ENCODE peak calls at places on chromosomes 16 and 17, in eight cellular contexts. E is neuronal stem cell, A is foreskin keratinocyte, P is MM.1S, L is HCT116, R is lung, X is fibroblast of lung, C is left ventricle myocardium inferior. K is an unnamed sample. For H3K4me1 and H3K27me3, the result is how much of the 10 kb centered on the place peaks cover.

GRCh38 chr17:4485676-4486646 is 12.7 kb upstream of the SPNS2 start:
- DNase-seq in C (no peak), A (no peak), X (no peak), E (no peak), R (no peak), L (no peak), P (no peak), K (peak)

GRCh38 chr16:63292036-63292435 is 1255.8 kb upstream of the CDH8 start:
- DNase-seq in A (no peak), X (no peak), R (no peak), E (no peak), L (no peak), P (no peak), C (no peak), K (no peak)

GRCh38 chr16:50299508-50300105 is 33.3 kb downstream of the ADCY7 start:
- DNase-seq in E (no peak), X (no peak), L (no peak), P (no peak), R (no peak), C (no peak), A (no peak), K (no peak)

GRCh38 chr17:27825459-27825858 is 25.1 kb upstream of the NOS2 start:
- DNase-seq in A (no peak), R (no peak), L (no peak), E (no peak), X (no peak), C (no peak), P (no peak), K (no peak)

GRCh38 chr17:40450175-40450574 is 6.9 kb downstream of the IGFBP4 start:
- DNase-seq in A (no peak), X (no peak), L (peak), C (no peak), R (no peak), E (no peak), P (peak), K (peak)

GRCh38 chr17:56785396-56785795 is 48.3 kb downstream of the C17orf67 start:
- DNase-seq in P (no peak), X (peak), L (no peak), C (no peak), E (no peak), A (peak), R (no peak), K (no peak)

GRCh38 chr17:83179811-83180210 is 100.4 kb downstream of the METRNL start:
- DNase-seq in P (no peak), E (no peak), R (peak), X (no peak), C (no peak), A (no peak), L (no peak), K (peak)

GRCh38 chr16:86432691-86433090 is 77.6 kb upstream of the FOXF1 start:
- DNase-seq in A (no peak), R (no peak), P (no peak), X (no peak), L (no peak), C (no peak), E (no peak), K (no peak)

GRCh38 chr16:88382491-88383400 is at the start of gene ZNF469:
- DNase-seq in R (no peak), L (no peak), X (peak), P (no peak), E (no peak), A (no peak), C (peak), K (peak)

GRCh38 chr17:77322534-77323412 is 182.0 kb downstream of the SEC14L1 start:
- DNase-seq in C (peak), E (peak), L (peak), P (no peak), X (peak), R (peak), A (peak), K (peak)

GRCh38 chr16:70157105-70157476 is 16.5 kb upstream of the CLEC18C start:
- DNase-seq in L (no peak), A (no peak), P (no peak), X (no peak), C (no peak), E (no peak), R (no peak), K (no peak)

GRCh38 chr17:7014995-7015586 is 2.7 kb downstream of the RNASEK start:
- DNase-seq in C (no peak), X (peak), R (no peak), L (no peak), A (peak), E (no peak), P (peak), K (no peak)

GRCh38 chr16:26605872-26606271 is 460.9 kb upstream of the C16orf82 start:
- DNase-seq in R (no peak), C (no peak), X (no peak), A (no peak), E (no peak), P (no peak), L (no peak), K (no peak)
- H3K4me1 ChIP-seq in R (under half), C (under half), X (under half), A (under half), E (under half), P (under half), L (under half), K (under half)

DNA sequence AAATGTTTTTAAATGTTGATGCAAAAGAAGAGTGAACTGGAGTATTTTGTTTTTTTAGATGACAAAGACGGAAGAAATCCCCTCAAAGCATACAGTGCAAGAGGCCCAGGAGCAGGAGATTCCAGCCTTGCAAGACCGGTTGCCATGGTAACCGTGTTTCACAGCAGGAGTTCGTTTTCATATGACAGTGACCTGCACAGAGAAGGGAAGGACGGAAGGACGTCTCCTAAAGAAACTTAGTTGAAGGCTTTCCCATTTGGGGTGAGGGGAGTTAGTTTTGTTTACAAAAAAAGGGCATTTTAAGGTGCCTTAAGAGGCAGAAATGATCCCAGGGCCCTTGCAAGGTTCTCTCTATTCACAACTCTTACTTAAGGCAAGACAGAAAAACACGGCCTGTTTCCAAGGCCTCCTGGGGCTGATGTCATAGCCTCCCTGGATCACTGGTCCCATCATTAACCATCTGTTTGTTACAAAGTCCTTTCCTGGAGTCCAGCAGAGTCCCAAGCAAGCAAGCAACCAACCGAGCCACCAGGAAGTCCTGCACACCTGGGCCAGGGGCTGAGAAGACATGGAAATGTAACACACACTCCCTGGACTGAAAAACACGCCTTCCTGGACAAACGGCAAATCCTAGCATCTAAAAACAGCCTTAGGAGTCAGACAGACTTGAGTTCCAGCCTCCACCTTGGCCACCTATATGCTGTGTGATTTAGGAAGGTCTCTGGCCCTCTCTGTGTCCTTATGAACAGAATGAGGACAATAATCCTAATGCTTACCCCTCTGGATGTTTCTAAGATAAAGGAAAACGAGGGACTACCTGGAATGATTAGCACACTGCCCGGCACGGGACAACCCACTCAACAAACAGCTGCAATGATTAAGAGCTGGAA is 30.3 kb upstream of the RPH3AL start:
- DNase-seq in R (no peak), X (peak), E (peak), P (no peak), A (no peak), L (no peak), C (no peak), K (peak)
- H3K27me3 ChIP-seq in R (under half), X (under half), E (under half), P (half or more), A (under half), L (under half), C (under half), K (under half)

GRCh38 chr17:30926516-30926915 is 4.8 kb downstream of the ADAP2 start:
- DNase-seq in P (no peak), A (no peak), R (no peak), X (no peak), C (no peak), L (no peak), E (no peak), K (no peak)

GRCh38 chr17:30933966-30934365 is 12.2 kb downstream of the ADAP2 start:
- DNase-seq in E (no peak), R (peak), X (no peak), A (no peak), C (no peak), P (no peak), L (no peak), K (no peak)

GRCh38 chr17:30930495-30930894 is 8.8 kb downstream of the ADAP2 start:
- DNase-seq in E (no peak), R (no peak), P (no peak), L (no peak), A (no peak), X (no peak), C (no peak), K (no peak)

GRCh38 chr17:30928584-30928983 is 6.8 kb downstream of the ADAP2 start:
- DNase-seq in P (no peak), A (no peak), X (no peak), E (no peak), C (no peak), L (no peak), R (no peak), K (no peak)

GRCh38 chr17:30929081-30929633 is 7.4 kb downstream of the ADAP2 start:
- DNase-seq in X (no peak), A (no peak), C (no peak), R (no peak), P (no peak), L (no peak), E (no peak), K (no peak)
- H3K4me1 ChIP-seq in X (under half), A (under half), C (under half), R (under half), P (under half), L (under half), E (under half), K (under half)

GRCh38 chr17:65389956-65390355 is 171.5 kb downstream of the AXIN2 start:
- DNase-seq in P (no peak), X (peak), L (peak), R (peak), E (no peak), C (no peak), A (peak), K (no peak)

GRCh38 chr17:65389426-65389825 is 172.0 kb downstream of the AXIN2 start:
- DNase-seq in C (no peak), P (no peak), A (no peak), X (peak), L (no peak), R (no peak), E (no peak), K (no peak)

GRCh38 chr17:65395924-65396323 is 165.5 kb downstream of the AXIN2 start:
- DNase-seq in R (no peak), A (no peak), L (no peak), E (no peak), P (no peak), X (no peak), C (no peak), K (no peak)

GRCh38 chr17:65394811-65395472 is 166.5 kb downstream of the AXIN2 start:
- DNase-seq in P (no peak), E (no peak), A (no peak), R (no peak), X (no peak), L (no peak), C (no peak), K (no peak)

GRCh38 chr17:65393514-65393913 is 167.9 kb downstream of the AXIN2 start:
- DNase-seq in R (no peak), A (no peak), L (no peak), P (no peak), C (no peak), E (no peak), X (peak), K (no peak)
- H3K27me3 ChIP-seq in R (under half), A (under half), L (under half), P (under half), C (under half), E (under half), X (under half), K (under half)

GRCh38 chr16:4324871-4325740 is 9.2 kb downstream of the GLIS2 start:
- DNase-seq in R (no peak), E (no peak), C (no peak), L (no peak), A (no peak), P (no peak), X (no peak), K (no peak)

GRCh38 chr16:4322121-4323035 is 6.5 kb downstream of the GLIS2 start:
- DNase-seq in X (no peak), R (no peak), L (no peak), C (no peak), P (no peak), E (no peak), A (no peak), K (no peak)

GRCh38 chr16:4323071-4323844 is 7.4 kb downstream of the GLIS2 start:
- DNase-seq in R (no peak), L (no peak), C (no peak), X (no peak), E (no peak), P (no peak), A (no peak), K (no peak)

GRCh38 chr16:4324479-4324868 is 8.6 kb downstream of the GLIS2 start:
- DNase-seq in P (no peak), X (no peak), R (no peak), L (no peak), C (no peak), E (no peak), A (no peak), K (no peak)

GRCh38 chr16:4323845-4324478 is 8.1 kb downstream of the GLIS2 start:
- DNase-seq in E (no peak), P (no peak), A (no peak), L (no peak), R (no peak), X (peak), C (peak), K (peak)
- H3K4me1 ChIP-seq in E (under half), P (under half), A (under half), L (under half), R (under half), X (under half), C (half or more), K (under half)

GRCh38 chr17:79788989-79789942 is 7.6 kb downstream of the CBX8 start:
- DNase-seq in A (no peak), X (no peak), P (no peak), R (no peak), E (no peak), L (no peak), C (no peak), K (no peak)

GRCh38 chr17:79785017-79785899 is 7.3 kb downstream of the CBX2 start:
- DNase-seq in E (no peak), C (no peak), A (no peak), P (no peak), L (no peak), R (no peak), X (no peak), K (no peak)

GRCh38 chr17:79788455-79788854 is 8.4 kb downstream of the CBX8 start:
- DNase-seq in E (no peak), R (no peak), L (no peak), X (no peak), C (no peak), A (no peak), P (no peak), K (no peak)

GRCh38 chr17:79785900-79786810 is 8.2 kb downstream of the CBX2 start:
- DNase-seq in E (no peak), R (no peak), C (no peak), L (no peak), X (no peak), P (no peak), A (no peak), K (no peak)

GRCh38 chr17:79786930-79787643 is 9.1 kb downstream of the CBX2 start:
- DNase-seq in X (no peak), P (no peak), E (no peak), L (no peak), C (no peak), A (no peak), R (no peak), K (no peak)
- H3K27me3 ChIP-seq in X (under half), P (half or more), E (under half), L (under half), C (half or more), A (half or more), R (under half), K (under half)